ENCODE peak calls at places on chromosome 20, in four cellular contexts. P is right atrium auricular region, A is A549, U is left lung. S is an unnamed sample.

GRCh38 chr20:18055261-18055660 is 2.5 kb downstream of the OVOL2 start:
- DNase-seq in P (no peak), A (no peak), U (no peak), S (no peak)

GRCh38 chr20:63420359-63421093 is 51.9 kb downstream of the KCNQ2 start:
- DNase-seq in P (no peak), A (no peak), U (no peak), S (no peak)

GRCh38 chr20:373171-373890 is 7.2 kb upstream of the TRIB3 start:
- DNase-seq in P (no peak), A (peak; percentile 93), U (peak; percentile 85), S (peak; percentile 85)

GRCh38 chr20:1287306-1287705 is 21.2 kb downstream of the SNPH start:
- DNase-seq in P (no peak), A (no peak), U (no peak), S (no peak)

GRCh38 chr20:46552460-46553420 is 2.3 kb upstream of the OCSTAMP start:
- DNase-seq in P (no peak), A (no peak), U (no peak), S (peak; percentile 55)

GRCh38 chr20:14599613-14600012 is 262.2 kb upstream of the FLRT3 start:
- DNase-seq in P (no peak), A (no peak), U (no peak), S (no peak)

GRCh38 chr20:2521369-2522305 is 12.9 kb upstream of the ZNF343 start:
- DNase-seq in P (no peak), A (peak; percentile 61), U (no peak), S (peak; percentile 40)

GRCh38 chr20:13128173-13128572 is 92.9 kb upstream of the ISM1 start:
- DNase-seq in P (no peak), A (no peak), U (no peak), S (no peak)

GRCh38 chr20:2872304-2873009 is 824 bp upstream of the PTPRA start:
- DNase-seq in P (peak; percentile 70), A (peak; percentile 71), U (peak; percentile 90), S (peak; percentile 81)

GRCh38 chr20:17957505-17958325 is 10.9 kb downstream of the SNX5 start:
- DNase-seq in P (no peak), A (no peak), U (no peak), S (no peak)

GRCh38 chr20:58907481-58908137 is 55.1 kb downstream of the GNAS start:
- DNase-seq in P (peak; percentile 97), A (peak; percentile 72), U (no peak), S (peak; percentile 86)

GRCh38 chr20:8764289-8764962 is 304.5 kb upstream of the PLCB4 start:
- DNase-seq in P (no peak), A (no peak), U (no peak), S (no peak)

GRCh38 chr20:13877789-13878188 is 93.0 kb downstream of the NDUFAF5 start:
- DNase-seq in P (no peak), A (no peak), U (no peak), S (no peak)

GRCh38 chr20:63735859-63736718 is at the start of gene LIME1:
- DNase-seq in P (no peak), A (no peak), U (peak; percentile 81), S (no peak)

GRCh38 chr20:19757487-19757972 is 528 bp upstream of the RIN2 start:
- DNase-seq in P (peak; percentile 88), A (peak; percentile 58), U (peak; percentile 92), S (no peak)

GRCh38 chr20:49519777-49520359 is 37.4 kb upstream of the KCNB1 start:
- DNase-seq in P (no peak), A (no peak), U (no peak), S (no peak)

GRCh38 chr20:38250607-38251006 is 9.9 kb downstream of the KIAA1755 start:
- DNase-seq in P (no peak), A (no peak), U (no peak), S (peak; percentile 84)
- H3K27ac ChIP-seq in P (no peak overlapping the region), A (no peak overlapping the region), U (no peak overlapping the region), S (peak overlapping the region; percentile 89)

GRCh38 chr20:31698243-31698802 is 24.3 kb downstream of the BCL2L1 start:
- DNase-seq in P (no peak), A (no peak), U (no peak), S (no peak)
- H3K27ac ChIP-seq in P (peak overlapping the region; percentile 88), A (peak overlapping the region; percentile 89), U (peak overlapping the region; percentile 84), S (no peak overlapping the region)

GRCh38 chr20:21981179-21981578 is 275.7 kb downstream of the PAX1 start:
- DNase-seq in P (no peak), A (peak; percentile 17), U (no peak), S (no peak)
- H3K27ac ChIP-seq in P (peak overlapping the region; percentile 62), A (no peak overlapping the region), U (no peak overlapping the region), S (no peak overlapping the region)

GRCh38 chr20:57469418-57470211 is 55.3 kb downstream of the CTCFL start:
- DNase-seq in P (no peak), A (no peak), U (no peak), S (no peak)
- H3K27ac ChIP-seq in P (peak overlapping the region; percentile 84), A (no peak overlapping the region), U (no peak overlapping the region), S (no peak overlapping the region)

GRCh38 chr20:51540585-51540984 is 1.9 kb downstream of the NFATC2 start:
- DNase-seq in P (no peak), A (no peak), U (no peak), S (no peak)
- H3K27ac ChIP-seq in P (peak overlapping the region; percentile 94), A (no peak overlapping the region), U (no peak overlapping the region), S (peak overlapping the region; percentile 85)

GRCh38 chr20:41276317-41276751 is 41.2 kb downstream of the ZHX3 start:
- DNase-seq in P (no peak), A (no peak), U (no peak), S (no peak)
- H3K27ac ChIP-seq in P (peak overlapping the region; percentile 62), A (no peak overlapping the region), U (peak overlapping the region; percentile 35), S (no peak overlapping the region)

GRCh38 chr20:53298260-53298659 is 295.4 kb downstream of the ZNF217 start:
- DNase-seq in P (no peak), A (no peak), U (no peak), S (no peak)

GRCh38 chr20:53296451-53297153 is 297.0 kb downstream of the ZNF217 start:
- DNase-seq in P (no peak), A (no peak), U (no peak), S (no peak)

GRCh38 chr20:53298900-53299299 is 294.7 kb downstream of the ZNF217 start:
- DNase-seq in P (no peak), A (no peak), U (no peak), S (no peak)

GRCh38 chr20:53294804-53295203 is 298.8 kb downstream of the ZNF217 start:
- DNase-seq in P (no peak), A (no peak), U (no peak), S (no peak)

GRCh38 chr20:53297154-53297529 is 296.5 kb downstream of the ZNF217 start:
- DNase-seq in P (no peak), A (no peak), U (no peak), S (no peak)
- H3K27ac ChIP-seq in P (no peak overlapping the region), A (no peak overlapping the region), U (no peak overlapping the region), S (no peak overlapping the region)

S was measured in HL-60.